ENCODE peak calls at places on chromosome 16, in five cellular contexts. G is WTC11, V is HepG2, J is K562, L is GM12878. Q is an unnamed sample.
A peak's percentile ranks its signal among the peaks of the same experiment; 100 is the strongest.

GRCh38 chr16:25126820-25127232 is 15.3 kb downstream of the LCMT1 start:
- DNase-seq in J (peak; percentile 21), V (peak; percentile 35), L (no peak), G (no peak), Q (peak; percentile 65)

GRCh38 chr16:3532741-3533140 is 31.9 kb downstream of the CLUAP1 start:
- DNase-seq in V (no peak), J (no peak), G (no peak), L (no peak), Q (no peak)

GRCh38 chr16:20940864-20941634 is 40.5 kb downstream of the LYRM1 start:
- DNase-seq in L (no peak), V (no peak), J (no peak), G (no peak), Q (no peak)

GRCh38 chr16:55478827-55479559 is at the start of gene MMP2:
- DNase-seq in V (no peak), L (no peak), J (no peak), G (peak; percentile 80), Q (no peak)

GRCh38 chr16:75929056-75929455 is 202.8 kb upstream of the CPHXL start:
- DNase-seq in G (no peak), V (no peak), J (no peak), L (no peak), Q (no peak)

GRCh38 chr16:88616736-88617135 is 21.6 kb upstream of the IL17C start:
- DNase-seq in L (no peak), V (no peak), G (no peak), J (no peak), Q (no peak)

GRCh38 chr16:17705847-17706246 is 235.1 kb upstream of the XYLT1 start:
- DNase-seq in J (no peak), L (no peak), V (no peak), G (no peak), Q (no peak)

GRCh38 chr16:85041184-85041928 is 13.8 kb downstream of the KIAA0513 start:
- DNase-seq in V (no peak), L (no peak), G (no peak), J (no peak), Q (no peak)

GRCh38 chr16:2043296-2043979 is 4.2 kb downstream of the NTHL1 start:
- DNase-seq in L (no peak), V (no peak), G (no peak), J (no peak), Q (no peak)

GRCh38 chr16:86355114-86355513 is 155.2 kb upstream of the FOXF1 start:
- DNase-seq in V (no peak), L (no peak), G (no peak), J (no peak), Q (no peak)

GRCh38 chr16:63981639-63982038 is 1140.2 kb downstream of the CDH11 start:
- DNase-seq in V (no peak), L (no peak), G (no peak), J (no peak), Q (no peak)

GRCh38 chr16:31382485-31383161 is 10.5 kb upstream of the ITGAD start:
- DNase-seq in L (no peak), G (peak; percentile 83), V (peak; percentile 42), J (peak; percentile 71), Q (peak; percentile 76)

GRCh38 chr16:85383836-85384825 is 229.0 kb upstream of the GSE1 start:
- DNase-seq in G (no peak), L (no peak), J (no peak), V (no peak), Q (no peak)

GRCh38 chr16:74025-74424 is 1.6 kb upstream of the RHBDF1 start:
- DNase-seq in G (no peak), V (no peak), J (no peak), L (no peak), Q (no peak)

GRCh38 chr16:2001035-2001434 is 8.6 kb downstream of the ZNF598 start:
- DNase-seq in L (no peak), G (no peak), V (no peak), J (no peak), Q (no peak)

GRCh38 chr16:72996291-72997062 is 51.5 kb downstream of the ZFHX3 start:
- DNase-seq in V (peak; percentile 66), G (no peak), L (no peak), J (no peak), Q (no peak)

DNA sequence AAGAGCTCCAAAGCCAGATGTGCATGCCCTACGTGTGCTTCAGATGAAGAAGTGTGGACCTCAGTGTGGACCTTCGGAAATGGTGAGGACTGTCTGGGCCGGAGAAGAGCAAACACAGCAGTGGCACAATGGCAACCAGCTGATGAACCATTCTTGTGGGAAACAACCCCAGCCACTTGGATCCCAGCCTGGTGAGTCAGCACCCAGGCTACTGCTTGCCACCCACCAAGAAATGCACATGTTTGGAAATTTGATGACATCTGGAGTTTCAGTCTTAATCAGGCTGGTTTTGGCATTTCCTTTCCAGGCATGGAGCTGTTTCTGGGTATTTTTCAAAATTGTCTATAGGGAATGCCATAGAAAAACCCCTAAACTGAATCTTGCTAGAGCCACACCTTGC is 42.7 kb downstream of the DYNLRB2 start:
- DNase-seq in G (no peak), J (no peak), V (no peak), L (no peak), Q (no peak)
- TF ChIP-seq ESRRA in G (no peak), J (no peak), V (no peak), L (no peak), Q (no peak)

DNA sequence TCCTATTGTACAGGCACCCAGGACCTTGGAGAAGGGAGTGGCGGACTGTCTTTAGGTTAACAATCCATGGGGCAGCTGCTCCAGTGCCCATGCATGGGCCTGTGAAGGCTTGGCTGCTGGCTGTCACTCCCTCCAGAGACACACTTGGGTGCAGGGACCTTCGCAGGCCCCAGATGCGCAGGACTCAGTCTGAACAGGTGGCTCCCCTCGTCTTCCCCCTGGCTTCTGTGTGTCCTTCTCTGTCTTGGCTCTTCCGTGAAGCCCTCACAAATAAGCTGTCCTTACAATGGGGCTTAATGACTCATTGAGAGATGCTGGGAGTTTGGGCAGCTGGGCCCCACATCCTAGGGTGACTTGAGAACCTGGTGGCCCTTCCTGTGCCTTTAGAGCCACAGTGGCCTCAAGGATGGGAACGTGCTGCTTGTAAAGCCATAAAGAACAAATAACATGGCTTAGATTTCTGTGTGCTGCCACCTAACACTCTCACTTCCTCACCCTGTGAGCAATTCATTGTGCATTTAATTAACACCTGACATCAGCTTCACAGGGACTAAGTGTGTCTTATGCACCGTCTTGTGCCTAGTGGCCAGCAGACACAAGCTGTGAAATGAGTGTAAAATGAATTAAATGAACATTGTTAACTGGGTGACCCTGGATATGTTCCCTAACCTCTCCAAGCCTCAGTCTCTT is 340.7 kb downstream of the SNX29 start:
- DNase-seq in L (no peak), V (no peak), J (no peak), G (no peak), Q (no peak)
- TF ChIP-seq ESRRA in L (no peak), V (no peak), J (no peak), G (no peak), Q (no peak)

DNA sequence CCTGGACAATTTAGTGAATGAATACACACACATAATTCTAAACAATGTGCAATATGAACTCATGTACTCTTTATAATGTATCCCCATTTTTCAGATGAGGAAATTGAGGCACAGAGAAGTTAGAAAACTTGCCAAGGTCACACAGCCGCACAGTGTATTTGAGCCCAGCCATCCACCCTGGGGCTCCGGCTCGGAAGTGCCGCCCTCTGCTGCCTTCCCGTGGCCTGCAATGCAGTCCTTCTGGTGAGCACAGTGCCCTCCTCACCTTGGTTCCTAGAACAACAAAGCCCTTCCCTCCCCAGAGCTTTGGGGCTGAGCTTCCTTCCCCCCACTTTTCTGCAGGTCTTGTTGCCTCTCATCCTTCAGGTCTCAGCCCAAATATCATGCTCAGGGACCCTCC is 63.7 kb downstream of the C16orf78 start:
- DNase-seq in G (no peak), V (no peak), J (no peak), L (no peak), Q (no peak)
- TF ChIP-seq ESRRA in G (no peak), V (no peak), J (no peak), L (no peak), Q (no peak)

GRCh38 chr16:69829338-69829737 is 67.2 kb downstream of the WWP2 start:
- DNase-seq in G (no peak), J (no peak), V (no peak), L (no peak), Q (no peak)

GRCh38 chr16:69831212-69832123 is 69.3 kb downstream of the WWP2 start:
- DNase-seq in G (no peak), L (no peak), J (no peak), V (peak; percentile 72), Q (peak; percentile 40)

GRCh38 chr16:69833357-69833781 is 71.2 kb downstream of the WWP2 start:
- DNase-seq in L (no peak), J (no peak), V (no peak), G (no peak), Q (no peak)

GRCh38 chr16:69830146-69830533 is 68.0 kb downstream of the WWP2 start:
- DNase-seq in J (no peak), V (no peak), L (no peak), G (no peak), Q (no peak)

DNA sequence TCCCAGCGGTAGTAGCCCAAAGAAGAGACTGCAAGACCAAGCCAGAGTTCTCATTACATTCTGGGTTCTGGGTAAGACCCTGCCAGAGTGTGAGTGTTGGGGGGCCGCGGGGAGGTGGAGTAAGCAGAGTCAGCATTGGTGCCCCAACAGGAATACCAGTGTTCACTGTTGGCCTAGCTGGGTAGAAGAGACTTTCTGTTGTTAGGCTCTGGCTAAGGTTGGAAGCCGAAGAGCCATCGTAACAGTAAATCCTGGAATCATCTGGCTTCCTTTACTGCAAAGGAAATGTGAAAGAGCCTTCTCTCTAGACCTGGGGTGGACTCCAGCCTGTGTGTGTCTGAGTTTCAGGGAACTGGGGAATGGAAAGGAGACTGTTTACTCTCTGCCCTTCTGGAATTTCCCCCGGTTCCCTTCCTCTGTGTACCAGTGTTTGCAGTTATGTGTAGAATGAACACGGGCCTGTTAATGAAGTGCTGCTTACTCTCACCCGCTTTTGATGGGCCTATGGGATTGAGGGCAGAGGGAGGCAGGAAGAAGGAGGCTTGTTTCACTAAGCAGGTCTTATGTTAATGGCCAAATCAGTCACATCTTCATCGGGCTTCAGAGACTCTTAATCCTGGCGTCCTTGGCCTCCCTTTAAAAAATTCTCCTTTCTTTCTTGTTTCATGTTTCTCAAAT is 68.5 kb downstream of the WWP2 start:
- DNase-seq in G (no peak), L (no peak), V (peak; percentile 95), J (no peak), Q (peak; percentile 50)
- TF ChIP-seq ESRRA in G (no peak), L (no peak), V (peak; percentile 72), J (no peak), Q (no peak)